ENCODE peak calls at places on chromosome 1, in seven cellular contexts. R is activated naive CD4-positive, alpha-beta T cell; W is OCI-LY7; B is BE2C; V is erythroblast; N is NCI-H748 treated with DMSO at 0.1 percent for 48 hours; U is activated naive CD8-positive, alpha-beta T cell treated with anti-CD3 and anti-CD28 coated beads, Interleukin-2, amount 50 U/mL, for 24 hours. M is an unnamed sample.
A peak's percentile ranks its signal among the peaks of the same experiment; 100 is the strongest.

GRCh38 chr1:59544615-59545014 is 247.7 kb downstream of the FGGY start:
- DNase-seq in R (no peak), W (no peak), B (no peak), V (no peak), N (no peak), U (no peak), M (no peak)

GRCh38 chr1:179929955-179930798 is 24.4 kb upstream of the CEP350 start:
- DNase-seq in R (no peak), W (no peak), B (no peak), V (no peak), N (no peak), U (no peak), M (no peak)

GRCh38 chr1:11862890-11863289 is 4.1 kb upstream of the NPPB start:
- DNase-seq in R (no peak), W (no peak), B (no peak), V (no peak), N (no peak), U (no peak), M (no peak)

GRCh38 chr1:9594471-9595155 is 5.9 kb downstream of the TMEM201 start:
- DNase-seq in R (no peak), W (no peak), B (no peak), V (no peak), N (no peak), U (no peak), M (no peak)

GRCh38 chr1:79974659-79975058 is 968.1 kb upstream of the ADGRL4 start:
- DNase-seq in R (no peak), W (no peak), B (no peak), V (no peak), N (no peak), U (no peak), M (no peak)

GRCh38 chr1:45354838-45355237 is 14.6 kb upstream of the MUTYH start:
- DNase-seq in R (no peak), W (no peak), B (no peak), V (no peak), N (no peak), U (no peak), M (no peak)

GRCh38 chr1:203406446-203407045 is 55.6 kb upstream of the FMOD start:
- DNase-seq in R (no peak), W (no peak), B (no peak), V (no peak), N (no peak), U (no peak), M (no peak)

GRCh38 chr1:153567621-153568366 is 2.1 kb upstream of the S100A2 start:
- DNase-seq in R (no peak), W (no peak), B (peak; percentile 62), V (peak; percentile 44), N (no peak), U (peak; percentile 60), M (no peak)

GRCh38 chr1:6170742-6171201 is 9.3 kb downstream of the CHD5 start:
- DNase-seq in R (no peak), W (no peak), B (no peak), V (no peak), N (no peak), U (no peak), M (no peak)

GRCh38 chr1:154953611-154954038 is 2.3 kb downstream of the PBXIP1 start:
- DNase-seq in R (no peak), W (no peak), B (no peak), V (no peak), N (no peak), U (no peak), M (no peak)

GRCh38 chr1:225979421-225979820 is 19.7 kb downstream of the SDE2 start:
- DNase-seq in R (no peak), W (no peak), B (no peak), V (no peak), N (no peak), U (no peak), M (no peak)

GRCh38 chr1:48561444-48561843 is 89.4 kb upstream of the SPATA6 start:
- DNase-seq in R (no peak), W (no peak), B (no peak), V (no peak), N (no peak), U (no peak), M (no peak)

GRCh38 chr1:107572674-107573205 is 392.2 kb downstream of the VAV3 start:
- DNase-seq in R (no peak), W (no peak), B (no peak), V (no peak), N (no peak), U (no peak), M (no peak)

GRCh38 chr1:214640431-214641213 is 37.6 kb downstream of the CENPF start:
- DNase-seq in R (no peak), W (no peak), B (no peak), V (no peak), N (no peak), U (no peak), M (no peak)

GRCh38 chr1:205191127-205191577 is 20.4 kb downstream of the DSTYK start:
- DNase-seq in R (no peak), W (no peak), B (no peak), V (no peak), N (no peak), U (no peak), M (no peak)

GRCh38 chr1:21189906-21190500 is 13.3 kb upstream of the EIF4G3 start:
- DNase-seq in R (no peak), W (no peak), B (no peak), V (no peak), N (no peak), U (no peak), M (no peak)

M was measured in head of caudate nucleus.